ENCODE peak calls at places on chromosomes 6 and 20, in six cellular contexts. One of them, this sample, is unnamed. For H3K4me1, the result is how much of the 10 kb centered on the place peaks cover.

GRCh38 chr20:64160118-64160517 is 4.1 kb upstream of the MYT1 start:
- DNase-seq in transverse colon: no peak
- DNase-seq in stomach: no peak
- DNase-seq in adrenal gland: no peak
- DNase-seq in breast epithelium: no peak
- DNase-seq in Peyer's patch: no peak
- DNase-seq in this sample: no peak

GRCh38 chr6:124741341-124741740 is 220.9 kb upstream of the RNF217 start:
- DNase-seq in breast epithelium: no peak
- DNase-seq in transverse colon: no peak
- DNase-seq in Peyer's patch: no peak
- DNase-seq in adrenal gland: no peak
- DNase-seq in stomach: no peak
- DNase-seq in this sample: no peak

GRCh38 chr6:165245287-165245686 is 64.1 kb downstream of the C6orf118 start:
- DNase-seq in transverse colon: no peak
- DNase-seq in Peyer's patch: no peak
- DNase-seq in breast epithelium: no peak
- DNase-seq in stomach: no peak
- DNase-seq in adrenal gland: no peak
- DNase-seq in this sample: no peak

GRCh38 chr6:44858998-44859397 is 469.1 kb upstream of the RUNX2 start:
- DNase-seq in stomach: no peak
- DNase-seq in transverse colon: no peak
- DNase-seq in adrenal gland: no peak
- DNase-seq in breast epithelium: no peak
- DNase-seq in Peyer's patch: no peak
- DNase-seq in this sample: no peak

GRCh38 chr6:169070506-169071176 is 183.0 kb downstream of the THBS2 start:
- DNase-seq in transverse colon: peak
- DNase-seq in breast epithelium: peak
- DNase-seq in adrenal gland: peak
- DNase-seq in Peyer's patch: peak
- DNase-seq in stomach: peak
- DNase-seq in this sample: peak

GRCh38 chr20:64084209-64085152 is at the start of gene LKAAEAR1:
- DNase-seq in transverse colon: no peak
- DNase-seq in adrenal gland: no peak
- DNase-seq in stomach: no peak
- DNase-seq in Peyer's patch: no peak
- DNase-seq in breast epithelium: no peak
- DNase-seq in this sample: no peak

GRCh38 chr20:31870703-31871601 is 518 bp downstream of the TTLL9 start:
- DNase-seq in breast epithelium: no peak
- DNase-seq in adrenal gland: no peak
- DNase-seq in Peyer's patch: no peak
- DNase-seq in transverse colon: peak
- DNase-seq in stomach: peak
- DNase-seq in this sample: no peak

GRCh38 chr6:157151029-157151428 is 172.3 kb downstream of the TMEM242 start:
- DNase-seq in Peyer's patch: no peak
- DNase-seq in adrenal gland: no peak
- DNase-seq in breast epithelium: no peak
- DNase-seq in stomach: no peak
- DNase-seq in transverse colon: no peak
- DNase-seq in this sample: no peak

GRCh38 chr6:160972111-160972510 is 19.5 kb upstream of the MAP3K4 start:
- DNase-seq in adrenal gland: no peak
- DNase-seq in stomach: no peak
- DNase-seq in breast epithelium: no peak
- DNase-seq in Peyer's patch: no peak
- DNase-seq in transverse colon: no peak
- DNase-seq in this sample: no peak

GRCh38 chr6:46940433-46941226 is 18.9 kb upstream of the ADGRF5 start:
- DNase-seq in transverse colon: no peak
- DNase-seq in Peyer's patch: no peak
- DNase-seq in breast epithelium: no peak
- DNase-seq in stomach: no peak
- DNase-seq in adrenal gland: no peak
- DNase-seq in this sample: no peak

GRCh38 chr6:13302291-13302690 is 26.0 kb downstream of the TBC1D7 start:
- DNase-seq in breast epithelium: peak
- DNase-seq in stomach: no peak
- DNase-seq in transverse colon: no peak
- DNase-seq in adrenal gland: no peak
- DNase-seq in Peyer's patch: no peak
- DNase-seq in this sample: no peak

GRCh38 chr6:169887529-169888140 is 136.2 kb downstream of the ERMARD start:
- DNase-seq in stomach: no peak
- DNase-seq in transverse colon: no peak
- DNase-seq in Peyer's patch: no peak
- DNase-seq in adrenal gland: no peak
- DNase-seq in breast epithelium: no peak
- DNase-seq in this sample: no peak

GRCh38 chr20:26276811-26277210 is 580.2 kb upstream of the ZNF337 start:
- DNase-seq in stomach: no peak
- DNase-seq in breast epithelium: no peak
- DNase-seq in Peyer's patch: no peak
- DNase-seq in adrenal gland: no peak
- DNase-seq in transverse colon: no peak
- DNase-seq in this sample: no peak

GRCh38 chr20:43761396-43762340 is 34.9 kb upstream of the GTSF1L start:
- DNase-seq in breast epithelium: no peak
- DNase-seq in stomach: no peak
- DNase-seq in adrenal gland: no peak
- DNase-seq in Peyer's patch: no peak
- DNase-seq in transverse colon: no peak
- DNase-seq in this sample: no peak

GRCh38 chr6:99362644-99363268 is 13.3 kb upstream of the FAXC start:
- DNase-seq in transverse colon: no peak
- DNase-seq in breast epithelium: no peak
- DNase-seq in adrenal gland: no peak
- DNase-seq in Peyer's patch: no peak
- DNase-seq in stomach: no peak
- DNase-seq in this sample: no peak

GRCh38 chr6:44499609-44500008 is 112.1 kb downstream of the CDC5L start:
- DNase-seq in stomach: no peak
- DNase-seq in adrenal gland: no peak
- DNase-seq in transverse colon: no peak
- DNase-seq in breast epithelium: no peak
- DNase-seq in Peyer's patch: no peak
- DNase-seq in this sample: no peak

GRCh38 chr20:50192364-50193168 is 1.9 kb downstream of the CEBPB start:
- DNase-seq in breast epithelium: peak
- DNase-seq in stomach: peak
- DNase-seq in adrenal gland: peak
- DNase-seq in Peyer's patch: peak
- DNase-seq in transverse colon: peak
- DNase-seq in this sample: peak

GRCh38 chr20:8722277-8722928 is 346.5 kb upstream of the PLCB4 start:
- DNase-seq in stomach: no peak
- DNase-seq in Peyer's patch: no peak
- DNase-seq in adrenal gland: peak
- DNase-seq in breast epithelium: peak
- DNase-seq in transverse colon: peak
- DNase-seq in this sample: peak

GRCh38 chr6:118263929-118264486 is 284.1 kb upstream of the PLN start:
- DNase-seq in stomach: no peak
- DNase-seq in adrenal gland: peak
- DNase-seq in transverse colon: no peak
- DNase-seq in Peyer's patch: no peak
- DNase-seq in breast epithelium: no peak
- DNase-seq in this sample: no peak

GRCh38 chr6:117195728-117196127 is 69.6 kb upstream of the VGLL2 start:
- DNase-seq in breast epithelium: no peak
- DNase-seq in Peyer's patch: no peak
- DNase-seq in adrenal gland: no peak
- DNase-seq in transverse colon: no peak
- DNase-seq in stomach: no peak
- DNase-seq in this sample: no peak

GRCh38 chr6:78947529-78947928 is 80.2 kb downstream of the IRAK1BP1 start:
- DNase-seq in transverse colon: no peak
- DNase-seq in Peyer's patch: no peak
- DNase-seq in stomach: no peak
- DNase-seq in breast epithelium: no peak
- DNase-seq in adrenal gland: no peak
- DNase-seq in this sample: no peak

GRCh38 chr6:33906413-33906812 is 102.6 kb upstream of the MLN start:
- DNase-seq in stomach: no peak
- DNase-seq in Peyer's patch: no peak
- DNase-seq in transverse colon: no peak
- DNase-seq in adrenal gland: no peak
- DNase-seq in breast epithelium: peak
- DNase-seq in this sample: no peak

GRCh38 chr6:7051780-7052440 is 55.9 kb upstream of the RREB1 start:
- DNase-seq in adrenal gland: peak
- DNase-seq in Peyer's patch: peak
- DNase-seq in transverse colon: peak
- DNase-seq in stomach: peak
- DNase-seq in breast epithelium: no peak
- DNase-seq in this sample: peak

GRCh38 chr20:41697861-41698559 is 79.8 kb upstream of the CHD6 start:
- DNase-seq in stomach: no peak
- DNase-seq in transverse colon: no peak
- DNase-seq in breast epithelium: no peak
- DNase-seq in adrenal gland: no peak
- DNase-seq in Peyer's patch: no peak
- DNase-seq in this sample: no peak

GRCh38 chr6:87590417-87590880 is 514 bp downstream of the ORC3 start:
- DNase-seq in adrenal gland: no peak
- DNase-seq in Peyer's patch: no peak
- DNase-seq in breast epithelium: no peak
- DNase-seq in stomach: no peak
- DNase-seq in transverse colon: no peak
- DNase-seq in this sample: no peak

GRCh38 chr6:87586371-87587077 is 3.3 kb downstream of the RARS2 start:
- DNase-seq in stomach: no peak
- DNase-seq in adrenal gland: peak
- DNase-seq in transverse colon: no peak
- DNase-seq in breast epithelium: no peak
- DNase-seq in Peyer's patch: no peak
- DNase-seq in this sample: no peak

GRCh38 chr6:87590989-87591388 is 1.1 kb downstream of the ORC3 start:
- DNase-seq in stomach: no peak
- DNase-seq in Peyer's patch: no peak
- DNase-seq in transverse colon: no peak
- DNase-seq in adrenal gland: no peak
- DNase-seq in breast epithelium: no peak
- DNase-seq in this sample: no peak

GRCh38 chr6:87589693-87590416 is at the start of the genes ORC3 and RARS2:
- DNase-seq in Peyer's patch: peak
- DNase-seq in adrenal gland: peak
- DNase-seq in stomach: peak
- DNase-seq in breast epithelium: peak
- DNase-seq in transverse colon: peak
- DNase-seq in this sample: peak

DNA sequence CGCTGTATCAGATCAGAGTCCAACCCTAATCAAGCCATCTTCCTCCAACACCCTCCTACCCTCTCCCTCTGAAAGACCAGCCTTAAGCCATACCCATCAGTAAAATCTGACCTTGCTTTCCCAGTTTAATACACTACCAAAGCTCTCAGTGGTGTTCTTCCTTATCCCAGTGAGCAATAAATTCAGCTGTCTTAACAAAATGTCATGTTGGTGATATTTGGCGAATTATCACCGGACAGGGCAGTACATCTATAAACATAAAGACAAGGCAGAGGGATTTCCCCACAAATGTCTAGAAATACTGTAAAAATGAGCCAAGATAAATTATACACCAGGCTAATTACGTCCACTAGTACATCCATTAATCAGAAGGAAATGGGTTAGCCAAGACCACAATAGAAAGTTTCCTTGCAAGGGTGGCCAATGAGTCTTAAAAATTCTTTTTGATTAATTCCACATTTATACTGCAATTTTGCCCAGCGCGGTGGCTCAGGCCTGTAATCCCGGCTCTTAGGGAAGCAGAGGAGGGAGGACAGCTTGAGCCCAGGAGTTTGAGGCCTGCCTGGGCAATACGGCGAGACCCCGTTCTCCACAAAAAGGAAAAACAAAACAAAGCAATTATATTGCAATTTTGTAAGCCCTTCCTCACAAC is 905 bp downstream of the RARS2 start:
- DNase-seq in adrenal gland: no peak
- DNase-seq in Peyer's patch: no peak
- DNase-seq in breast epithelium: no peak
- DNase-seq in stomach: no peak
- DNase-seq in transverse colon: no peak
- DNase-seq in this sample: no peak
- H3K4me1 ChIP-seq in adrenal gland: under half
- H3K4me1 ChIP-seq in Peyer's patch: under half
- H3K4me1 ChIP-seq in breast epithelium: under half
- H3K4me1 ChIP-seq in stomach: under half
- H3K4me1 ChIP-seq in transverse colon: under half
- H3K4me1 ChIP-seq in this sample: under half

GRCh38 chr20:62593616-62594015 is 48.7 kb upstream of the SLCO4A1 start:
- DNase-seq in Peyer's patch: no peak
- DNase-seq in adrenal gland: no peak
- DNase-seq in breast epithelium: no peak
- DNase-seq in transverse colon: no peak
- DNase-seq in stomach: no peak
- DNase-seq in this sample: no peak

GRCh38 chr20:62595069-62595468 is 47.2 kb upstream of the SLCO4A1 start:
- DNase-seq in transverse colon: no peak
- DNase-seq in adrenal gland: no peak
- DNase-seq in Peyer's patch: no peak
- DNase-seq in stomach: no peak
- DNase-seq in breast epithelium: no peak
- DNase-seq in this sample: no peak

GRCh38 chr20:62596921-62597320 is 45.4 kb upstream of the SLCO4A1 start:
- DNase-seq in adrenal gland: no peak
- DNase-seq in stomach: no peak
- DNase-seq in breast epithelium: no peak
- DNase-seq in transverse colon: no peak
- DNase-seq in Peyer's patch: no peak
- DNase-seq in this sample: no peak

GRCh38 chr20:62596486-62596885 is 45.8 kb upstream of the SLCO4A1 start:
- DNase-seq in breast epithelium: no peak
- DNase-seq in Peyer's patch: no peak
- DNase-seq in stomach: no peak
- DNase-seq in transverse colon: no peak
- DNase-seq in adrenal gland: no peak
- DNase-seq in this sample: no peak

GRCh38 chr20:62595491-62595890 is 46.8 kb upstream of the SLCO4A1 start:
- DNase-seq in transverse colon: peak
- DNase-seq in Peyer's patch: no peak
- DNase-seq in breast epithelium: no peak
- DNase-seq in adrenal gland: peak
- DNase-seq in stomach: peak
- DNase-seq in this sample: peak
- TF ChIP-seq POLR2A in transverse colon: no peak
- TF ChIP-seq POLR2A in Peyer's patch: no peak
- TF ChIP-seq POLR2A in breast epithelium: no peak
- TF ChIP-seq POLR2A in adrenal gland: no peak
- TF ChIP-seq POLR2A in stomach: no peak
- TF ChIP-seq POLR2A in this sample: no peak

GRCh38 chr6:159970659-159971063 is 1.8 kb downstream of the IGF2R start:
- DNase-seq in adrenal gland: no peak
- DNase-seq in stomach: no peak
- DNase-seq in Peyer's patch: no peak
- DNase-seq in transverse colon: no peak
- DNase-seq in breast epithelium: no peak
- DNase-seq in this sample: no peak
- H3K27ac ChIP-seq in adrenal gland: no peak
- H3K27ac ChIP-seq in stomach: no peak
- H3K27ac ChIP-seq in Peyer's patch: no peak
- H3K27ac ChIP-seq in transverse colon: peak
- H3K27ac ChIP-seq in breast epithelium: peak
- H3K27ac ChIP-seq in this sample: peak

GRCh38 chr6:151391471-151392428 is at the start of gene ZBTB2:
- DNase-seq in stomach: peak
- DNase-seq in adrenal gland: peak
- DNase-seq in Peyer's patch: peak
- DNase-seq in transverse colon: peak
- DNase-seq in breast epithelium: peak
- DNase-seq in this sample: peak
- H3K4me1 ChIP-seq in stomach: under half
- H3K4me1 ChIP-seq in adrenal gland: under half
- H3K4me1 ChIP-seq in Peyer's patch: under half
- H3K4me1 ChIP-seq in transverse colon: under half
- H3K4me1 ChIP-seq in breast epithelium: under half
- H3K4me1 ChIP-seq in this sample: under half